ENCODE peak calls at places on chromosomes 6 and 20, in five cellular contexts. W, J, G, B and O are unnamed samples.

GRCh38 chr6:129744201-129744879 is 34.4 kb upstream of the ARHGAP18 start:
- DNase-seq in W (no peak), J (peak; percentile 29), G (no peak), B (peak; percentile 78), O (no peak)

GRCh38 chr6:166167801-166168615 is at the start of gene TBXT:
- DNase-seq in W (no peak), J (peak; percentile 19), G (no peak), B (peak; percentile 92), O (no peak)

GRCh38 chr6:51147756-51148155 is 329.1 kb downstream of the TFAP2B start:
- DNase-seq in W (no peak), J (no peak), G (no peak), B (no peak), O (no peak)

GRCh38 chr6:75201901-75202672 is 3.8 kb downstream of the COL12A1 start:
- DNase-seq in W (peak; percentile 40), J (peak; percentile 57), G (no peak), B (peak; percentile 44), O (no peak)

GRCh38 chr6:134317471-134318131 is at the start of gene SGK1:
- DNase-seq in W (no peak), J (peak; percentile 43), G (no peak), B (peak; percentile 62), O (no peak)

GRCh38 chr6:90086517-90086916 is 192.2 kb downstream of the GJA10 start:
- DNase-seq in W (no peak), J (peak; percentile 40), G (no peak), B (peak; percentile 59), O (no peak)

GRCh38 chr6:127971945-127972391 is 71.1 kb upstream of the THEMIS start:
- DNase-seq in W (no peak), J (no peak), G (no peak), B (peak; percentile 64), O (no peak)

GRCh38 chr20:62389601-62390087 is 2.7 kb downstream of the RPS21 start:
- DNase-seq in W (no peak), J (no peak), G (no peak), B (no peak), O (no peak)

GRCh38 chr6:95083506-95083905 is 493.8 kb upstream of the MANEA start:
- DNase-seq in W (no peak), J (peak; percentile 4), G (no peak), B (no peak), O (no peak)

GRCh38 chr20:51661609-51662178 is 106.5 kb downstream of the ATP9A start:
- DNase-seq in W (no peak), J (peak; percentile 47), G (no peak), B (peak; percentile 17), O (no peak)

GRCh38 chr6:105301072-105301503 is 101.8 kb downstream of the PREP start:
- DNase-seq in W (no peak), J (peak; percentile 23), G (no peak), B (no peak), O (no peak)

GRCh38 chr6:85580104-85580877 is 13.4 kb downstream of the SNX14 start:
- DNase-seq in W (no peak), J (peak; percentile 26), G (no peak), B (peak; percentile 18), O (no peak)

GRCh38 chr6:132003516-132004178 is 52.5 kb upstream of the CCN2 start:
- DNase-seq in W (no peak), J (peak; percentile 26), G (no peak), B (no peak), O (no peak)

GRCh38 chr6:123587838-123588545 is 48.8 kb downstream of the TRDN start:
- DNase-seq in W (no peak), J (no peak), G (no peak), B (peak; percentile 97), O (no peak)

GRCh38 chr20:63700199-63701050 is 4.0 kb downstream of the TNFRSF6B start:
- DNase-seq in W (no peak), J (no peak), G (no peak), B (no peak), O (no peak)

GRCh38 chr20:33954504-33954903 is 39.2 kb upstream of the RALY start:
- DNase-seq in W (no peak), J (no peak), G (no peak), B (no peak), O (no peak)

GRCh38 chr6:27669278-27669797 is 196.4 kb upstream of the ZNF184 start:
- DNase-seq in W (no peak), J (no peak), G (no peak), B (no peak), O (no peak)

GRCh38 chr20:62151225-62151624 is 7.7 kb downstream of the SS18L1 start:
- DNase-seq in W (no peak), J (no peak), G (no peak), B (no peak), O (no peak)

GRCh38 chr6:159313023-159313422 is 143.8 kb downstream of the FNDC1 start:
- DNase-seq in W (no peak), J (no peak), G (no peak), B (no peak), O (no peak)

GRCh38 chr6:7542065-7542877 is 800 bp downstream of the DSP start:
- DNase-seq in W (peak; percentile 30), J (peak; percentile 52), G (no peak), B (peak; percentile 70), O (no peak)

GRCh38 chr6:7540595-7540994 is 876 bp upstream of the DSP start:
- DNase-seq in W (peak; percentile 40), J (peak; percentile 64), G (no peak), B (peak; percentile 84), O (peak; percentile 55)

GRCh38 chr6:7543761-7544424 is 2.4 kb downstream of the DSP start:
- DNase-seq in W (no peak), J (peak; percentile 38), G (no peak), B (peak; percentile 45), O (no peak)

GRCh38 chr6:7542878-7543394 is 1.5 kb downstream of the DSP start:
- DNase-seq in W (peak; percentile 66), J (peak; percentile 94), G (no peak), B (peak; percentile 90), O (peak; percentile 45)

DNA sequence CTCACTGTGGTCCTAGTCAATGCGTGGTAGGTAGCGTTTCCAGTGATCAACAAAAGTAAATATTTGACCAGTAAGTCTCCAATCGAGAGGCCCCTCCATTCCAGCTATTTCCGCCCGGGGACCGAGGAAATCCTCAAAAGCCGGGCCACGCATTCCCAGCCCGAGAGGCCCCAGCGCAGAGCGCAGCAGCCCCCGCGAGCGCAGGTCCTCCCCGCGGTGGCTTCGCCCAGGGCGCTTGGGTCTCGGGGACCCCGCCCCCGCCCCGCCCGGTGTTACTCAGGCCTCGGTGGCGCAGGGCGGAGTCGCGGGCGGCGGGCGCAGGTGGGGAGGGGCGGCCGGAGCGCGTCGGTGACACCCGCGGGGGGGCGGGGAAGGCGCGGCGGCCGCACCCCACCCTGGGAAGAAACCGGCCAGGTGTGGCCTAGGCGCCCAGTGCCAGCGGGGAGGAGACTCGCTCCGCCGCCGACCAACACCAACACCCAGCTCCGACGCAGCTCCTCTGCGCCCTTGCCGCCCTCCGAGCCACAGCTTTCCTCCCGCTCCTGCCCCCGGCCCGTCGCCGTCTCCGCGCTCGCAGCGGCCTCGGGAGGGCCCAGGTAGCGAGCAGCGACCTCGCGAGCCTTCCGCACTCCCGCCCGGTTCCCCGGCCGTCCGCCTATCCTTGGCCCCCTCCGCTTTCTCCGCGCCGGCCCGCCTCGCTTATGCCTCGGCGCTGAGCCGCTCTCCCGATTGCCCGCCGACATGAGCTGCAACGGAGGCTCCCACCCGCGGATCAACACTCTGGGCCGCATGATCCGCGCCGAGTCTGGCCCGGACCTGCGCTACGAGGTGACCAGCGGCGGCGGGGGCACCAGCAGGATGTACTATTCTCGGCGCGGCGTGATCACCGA is at the start of gene DSP:
- DNase-seq in W (peak; percentile 68), J (peak; percentile 93), G (peak; percentile 66), B (peak; percentile 84), O (peak; percentile 63)
- H3K27me3 ChIP-seq in W (peaks cover 96% of the 10 kb centered on the region), J (no peaks in the 10 kb centered on the region), G (no peaks in the 10 kb centered on the region), B (peaks cover 2% of the 10 kb centered on the region), O (peaks cover 8% of the 10 kb centered on the region)

GRCh38 chr6:30497714-30498113 is 8.4 kb downstream of the HLA-E start:
- DNase-seq in W (no peak), J (no peak), G (no peak), B (no peak), O (no peak)
- H3K4me3 ChIP-seq in W (no peak overlapping the region), J (no peak overlapping the region), G (no peak overlapping the region), B (no peak overlapping the region), O (no peak overlapping the region)

DNA sequence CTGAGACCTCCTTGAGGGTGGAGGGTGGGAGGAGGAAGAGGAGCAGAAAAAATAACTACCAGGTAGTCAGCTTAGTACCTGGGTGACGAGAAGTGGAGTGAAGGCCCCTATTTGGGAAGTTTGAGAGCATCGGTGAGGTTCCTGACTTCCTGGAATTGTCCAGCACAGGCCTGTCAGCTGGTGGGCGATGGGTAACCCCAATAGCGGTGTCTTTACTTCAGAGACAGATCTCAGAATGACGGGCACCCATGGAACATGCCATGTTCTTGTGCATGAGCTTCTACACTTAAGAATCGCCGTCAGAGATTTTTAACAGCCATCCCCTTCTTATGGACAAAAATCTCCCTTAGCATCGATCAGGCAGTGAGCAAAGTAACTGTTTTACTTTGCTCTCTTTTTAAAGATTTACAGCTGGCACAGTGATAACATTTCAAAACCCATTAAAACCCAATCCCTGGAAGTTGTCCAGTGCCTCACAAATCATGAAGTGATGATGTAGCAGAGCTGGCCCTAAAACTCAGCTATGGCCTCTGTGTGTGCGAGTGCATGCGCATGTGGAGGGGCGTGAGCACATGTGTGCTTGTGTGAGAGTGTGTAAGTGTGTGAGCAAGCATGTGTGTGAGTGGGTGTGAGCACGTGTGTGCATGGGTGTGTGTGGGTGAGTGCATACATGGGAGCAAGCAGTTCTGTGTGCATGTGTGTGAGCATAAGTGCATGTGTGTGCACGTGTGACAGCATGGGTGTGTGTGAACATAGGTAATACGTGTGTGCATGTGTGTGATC is 85.2 kb downstream of the DLL1 start:
- DNase-seq in W (no peak), J (no peak), G (no peak), B (no peak), O (peak; percentile 18)
- H3K27me3 ChIP-seq in W (peaks cover 21% of the 10 kb centered on the region), J (no peaks in the 10 kb centered on the region), G (no peaks in the 10 kb centered on the region), B (no peaks in the 10 kb centered on the region), O (no peaks in the 10 kb centered on the region)

GRCh38 chr20:2750343-2751251 is 49.8 kb downstream of the CPXM1 start:
- DNase-seq in W (no peak), J (peak; percentile 71), G (no peak), B (peak; percentile 65), O (peak; percentile 58)
- H3K4me3 ChIP-seq in W (peak overlapping the region; percentile 64), J (no peak overlapping the region), G (no peak overlapping the region), B (no peak overlapping the region), O (no peak overlapping the region)